ENCODE peak calls at places on chromosome 10, in four cellular contexts. Y, C, W and G are unnamed samples.

GRCh38 chr10:21617267-21617666 is 83.2 kb downstream of the MLLT10 start:
- DNase-seq in W (no peak), Y (no peak), C (no peak), G (no peak)

GRCh38 chr10:50516161-50516560 is 107.6 kb downstream of the SGMS1 start:
- DNase-seq in C (no peak), Y (no peak), W (no peak), G (no peak)

GRCh38 chr10:122468220-122468922 is 7.0 kb downstream of the HTRA1 start:
- DNase-seq in Y (no peak), C (no peak), W (no peak), G (no peak)

GRCh38 chr10:33183658-33184057 is 150.8 kb downstream of the NRP1 start:
- DNase-seq in C (no peak), Y (no peak), W (no peak), G (no peak)

GRCh38 chr10:28429573-28430216 is 103.2 kb upstream of the WAC start:
- DNase-seq in W (no peak), Y (no peak), C (no peak), G (no peak)

GRCh38 chr10:86661161-86662025 is 6.9 kb upstream of the LDB3 start:
- DNase-seq in W (no peak), C (no peak), Y (peak), G (peak)

GRCh38 chr10:77577666-77578229 is 59.9 kb downstream of the KCNMA1 start:
- DNase-seq in W (no peak), C (no peak), Y (no peak), G (no peak)

GRCh38 chr10:508726-509125 is 180.7 kb downstream of the DIP2C start:
- DNase-seq in C (no peak), W (no peak), Y (no peak), G (no peak)

GRCh38 chr10:43453266-43453831 is 16.4 kb downstream of the ZNF487 start:
- DNase-seq in W (no peak), C (no peak), Y (no peak), G (no peak)

GRCh38 chr10:43204943-43205671 is 61.8 kb downstream of the RASGEF1A start:
- DNase-seq in Y (peak), C (no peak), W (peak), G (peak)

GRCh38 chr10:16886032-16886431 is 68.8 kb upstream of the RSU1 start:
- DNase-seq in C (no peak), W (no peak), Y (no peak), G (no peak)

GRCh38 chr10:67785098-67785497 is 52.9 kb downstream of the DNAJC12 start:
- DNase-seq in Y (no peak), W (no peak), C (no peak), G (no peak)

GRCh38 chr10:112229096-112229495 is 45.5 kb upstream of the GPAM start:
- DNase-seq in Y (no peak), W (no peak), C (no peak), G (no peak)

GRCh38 chr10:49360271-49361177 is 35.4 kb downstream of the DRGX start:
- DNase-seq in C (no peak), W (no peak), Y (peak), G (peak)

GRCh38 chr10:33334170-33334838 is at the start of gene NRP1:
- DNase-seq in Y (peak), C (no peak), W (peak), G (no peak)

GRCh38 chr10:88553116-88553752 is 29.9 kb downstream of the RNLS start:
- DNase-seq in W (peak), Y (peak), C (no peak), G (peak)

GRCh38 chr10:67607472-67607871 is 88.5 kb downstream of the CTNNA3 start:
- DNase-seq in Y (no peak), W (no peak), C (no peak), G (no peak)

GRCh38 chr10:17430647-17431355 is 23.6 kb downstream of the ST8SIA6 start:
- DNase-seq in Y (peak), W (peak), C (peak), G (peak)

GRCh38 chr10:129631011-129631410 is 164.0 kb downstream of the MGMT start:
- DNase-seq in W (no peak), Y (no peak), C (no peak), G (no peak)

GRCh38 chr10:4763960-4764428 is 62.0 kb upstream of the AKR1E2 start:
- DNase-seq in C (no peak), Y (no peak), W (no peak), G (no peak)

GRCh38 chr10:86252051-86252450 is 114.5 kb downstream of the GRID1 start:
- DNase-seq in W (no peak), Y (no peak), C (no peak), G (no peak)

GRCh38 chr10:133207627-133208026 is 22.4 kb upstream of the UTF1 start:
- DNase-seq in W (no peak), Y (no peak), C (no peak), G (no peak)

GRCh38 chr10:61655335-61655851 is 7.3 kb upstream of the CABCOCO1 start:
- DNase-seq in Y (no peak), C (no peak), W (no peak), G (no peak)

GRCh38 chr10:63666836-63667383 is 145.7 kb downstream of the REEP3 start:
- DNase-seq in C (no peak), W (no peak), Y (no peak), G (no peak)

GRCh38 chr10:113278664-113279063 is 274.2 kb upstream of the HABP2 start:
- DNase-seq in W (no peak), C (no peak), Y (no peak), G (no peak)

GRCh38 chr10:63593576-63593975 is 72.4 kb downstream of the REEP3 start:
- DNase-seq in W (no peak), Y (no peak), C (no peak), G (peak)

GRCh38 chr10:71964669-71965515 is 697 bp downstream of the CHST3 start:
- DNase-seq in W (peak), C (no peak), Y (peak), G (no peak)

GRCh38 chr10:29652192-29652591 is 17.4 kb upstream of the SVIL start:
- DNase-seq in W (no peak), Y (no peak), C (no peak), G (no peak)

GRCh38 chr10:71970331-71970730 is 6.1 kb downstream of the CHST3 start:
- DNase-seq in W (no peak), C (no peak), Y (peak), G (no peak)

GRCh38 chr10:89122431-89123066 is 84.6 kb downstream of the CH25H start:
- DNase-seq in W (no peak), C (no peak), Y (no peak), G (no peak)

GRCh38 chr10:36446873-36447272 is 678.5 kb upstream of the ANKRD30A start:
- DNase-seq in C (no peak), Y (peak), W (no peak), G (no peak)

GRCh38 chr10:102628451-102628911 is 15.8 kb upstream of the TRIM8 start:
- DNase-seq in Y (no peak), C (no peak), W (peak), G (no peak)

GRCh38 chr10:124721295-124722052 is 22.7 kb downstream of the FAM53B start:
- DNase-seq in Y (no peak), C (no peak), W (no peak), G (no peak)

GRCh38 chr10:93065675-93066543 is 5.3 kb downstream of the CYP26C1 start:
- DNase-seq in W (no peak), C (no peak), Y (peak), G (no peak)